ENCODE peak calls at places on chromosomes 6 and 20, in five cellular contexts. One of them, this sample, is unnamed.

GRCh38 chr6:3151705-3152104 is 5.6 kb downstream of the TUBB2A start:
- DNase-seq in HepG2: no peak
- DNase-seq in H1: no peak
- DNase-seq in K562: no peak
- DNase-seq in GM12878: no peak
- DNase-seq in this sample: no peak

GRCh38 chr6:12403946-12404647 is 113.9 kb downstream of the EDN1 start:
- DNase-seq in HepG2: no peak
- DNase-seq in H1: no peak
- DNase-seq in K562: no peak
- DNase-seq in GM12878: no peak
- DNase-seq in this sample: no peak

GRCh38 chr6:31717499-31718222 is 2.5 kb downstream of the LY6G6D start:
- DNase-seq in HepG2: peak
- DNase-seq in H1: no peak
- DNase-seq in K562: peak
- DNase-seq in GM12878: no peak
- DNase-seq in this sample: no peak

GRCh38 chr6:16698988-16699868 is 62.0 kb downstream of the ATXN1 start:
- DNase-seq in HepG2: peak
- DNase-seq in H1: no peak
- DNase-seq in K562: no peak
- DNase-seq in GM12878: no peak
- DNase-seq in this sample: no peak

GRCh38 chr6:129340983-129341382 is 369.0 kb downstream of the ARHGAP18 start:
- DNase-seq in HepG2: no peak
- DNase-seq in H1: no peak
- DNase-seq in K562: no peak
- DNase-seq in GM12878: no peak
- DNase-seq in this sample: no peak

GRCh38 chr6:43120938-43121913 is 45.1 kb downstream of the PTK7 start:
- DNase-seq in HepG2: no peak
- DNase-seq in H1: no peak
- DNase-seq in K562: no peak
- DNase-seq in GM12878: no peak
- DNase-seq in this sample: no peak

GRCh38 chr20:537983-538382 is 5.6 kb downstream of the CSNK2A1 start:
- DNase-seq in HepG2: no peak
- DNase-seq in H1: no peak
- DNase-seq in K562: no peak
- DNase-seq in GM12878: no peak
- DNase-seq in this sample: no peak

GRCh38 chr6:45377041-45377554 is 636 bp downstream of the SUPT3H start:
- DNase-seq in HepG2: peak
- DNase-seq in H1: no peak
- DNase-seq in K562: peak
- DNase-seq in GM12878: peak
- DNase-seq in this sample: no peak

GRCh38 chr20:61951695-61952533 is 113.8 kb downstream of the TAF4 start:
- DNase-seq in HepG2: no peak
- DNase-seq in H1: peak
- DNase-seq in K562: peak
- DNase-seq in GM12878: no peak
- DNase-seq in this sample: no peak

GRCh38 chr20:61949714-61950630 is 115.7 kb downstream of the TAF4 start:
- DNase-seq in HepG2: peak
- DNase-seq in H1: no peak
- DNase-seq in K562: no peak
- DNase-seq in GM12878: no peak
- DNase-seq in this sample: no peak

GRCh38 chr20:61948586-61949362 is 116.9 kb downstream of the TAF4 start:
- DNase-seq in HepG2: no peak
- DNase-seq in H1: no peak
- DNase-seq in K562: no peak
- DNase-seq in GM12878: no peak
- DNase-seq in this sample: no peak

GRCh38 chr20:61949363-61949713 is 116.3 kb downstream of the TAF4 start:
- DNase-seq in HepG2: no peak
- DNase-seq in H1: no peak
- DNase-seq in K562: no peak
- DNase-seq in GM12878: no peak
- DNase-seq in this sample: no peak

GRCh38 chr20:61950631-61951010 is 115.1 kb downstream of the TAF4 start:
- DNase-seq in HepG2: no peak
- DNase-seq in H1: no peak
- DNase-seq in K562: no peak
- DNase-seq in GM12878: no peak
- DNase-seq in this sample: no peak
- TF ChIP-seq RFX5 in HepG2: no peak
- TF ChIP-seq RFX5 in H1: no peak
- TF ChIP-seq RFX5 in K562: no peak
- TF ChIP-seq RFX5 in GM12878: no peak
- TF ChIP-seq RFX5 in this sample: no peak

GRCh38 chr6:132693478-132693877 is 20.4 kb downstream of the VNN1 start:
- DNase-seq in HepG2: no peak
- DNase-seq in H1: no peak
- DNase-seq in K562: no peak
- DNase-seq in GM12878: no peak
- DNase-seq in this sample: no peak
- TF ChIP-seq TAF1 in HepG2: no peak
- TF ChIP-seq TAF1 in H1: no peak
- TF ChIP-seq TAF1 in K562: no peak
- TF ChIP-seq TAF1 in GM12878: no peak
- TF ChIP-seq TAF1 in this sample: no peak

DNA sequence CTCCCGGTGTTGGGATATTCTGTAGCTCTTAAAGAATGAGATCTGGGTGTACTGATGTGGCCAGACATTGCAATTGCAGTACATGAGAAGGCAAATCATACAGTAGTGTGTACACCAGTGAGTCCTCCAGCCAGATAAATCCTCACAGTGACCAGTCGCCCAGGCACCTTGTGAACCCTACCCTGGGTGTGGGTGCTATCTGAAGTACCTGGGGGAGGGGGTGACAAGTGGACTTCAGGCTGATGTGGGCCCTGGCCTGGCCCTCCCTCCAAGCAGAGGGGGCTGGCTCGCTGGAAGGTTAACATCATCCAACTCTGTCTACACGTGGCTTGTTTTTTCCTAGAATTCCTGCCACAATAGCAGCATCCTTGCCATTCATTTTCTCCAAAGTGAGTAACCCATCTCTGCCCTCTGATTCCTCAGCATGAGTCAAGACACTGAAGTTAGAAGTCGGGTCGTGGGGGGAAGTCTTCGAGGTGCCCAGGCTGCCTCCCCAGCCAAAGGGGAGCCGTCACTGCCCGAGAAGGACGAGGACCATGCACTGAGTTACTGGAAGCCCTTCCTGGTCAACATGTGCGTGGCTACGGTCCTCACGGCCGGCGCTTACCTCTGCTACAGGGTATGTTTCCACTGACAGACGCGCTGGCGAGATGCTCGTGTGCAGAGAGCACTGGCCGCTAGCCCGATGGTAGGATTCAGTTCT is 70.8 kb downstream of the PTPN1 start:
- DNase-seq in HepG2: no peak
- DNase-seq in H1: no peak
- DNase-seq in K562: no peak
- DNase-seq in GM12878: no peak
- DNase-seq in this sample: no peak
- TF ChIP-seq RFX5 in HepG2: no peak
- TF ChIP-seq RFX5 in H1: no peak
- TF ChIP-seq RFX5 in K562: no peak
- TF ChIP-seq RFX5 in GM12878: no peak
- TF ChIP-seq RFX5 in this sample: no peak

DNA sequence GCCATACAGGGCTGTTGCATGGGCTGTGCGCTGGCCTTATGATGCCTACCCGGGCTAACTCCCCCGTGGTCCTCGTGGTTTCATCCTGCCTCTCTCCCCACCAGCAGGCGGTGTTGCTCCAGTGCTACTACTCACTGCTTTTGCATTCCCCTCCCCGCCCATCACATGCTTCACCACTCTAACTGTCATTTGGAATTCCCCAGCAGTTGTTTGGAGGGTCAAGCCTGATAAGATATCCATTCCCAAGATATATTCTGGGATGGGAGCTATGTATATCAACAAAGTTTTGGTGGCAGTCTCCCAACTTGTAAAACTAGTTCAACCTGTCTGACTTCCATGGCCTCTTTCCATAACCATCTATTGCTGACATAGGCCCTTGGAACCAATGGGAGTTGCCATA is 233.2 kb upstream of the SOX4 start:
- DNase-seq in HepG2: no peak
- DNase-seq in H1: no peak
- DNase-seq in K562: no peak
- DNase-seq in GM12878: no peak
- DNase-seq in this sample: no peak
- TF ChIP-seq TAF1 in HepG2: no peak
- TF ChIP-seq TAF1 in H1: no peak
- TF ChIP-seq TAF1 in K562: no peak
- TF ChIP-seq TAF1 in GM12878: no peak
- TF ChIP-seq TAF1 in this sample: no peak

GRCh38 chr20:34581341-34582189 is 23.0 kb downstream of the MAP1LC3A start:
- DNase-seq in HepG2: no peak
- DNase-seq in H1: no peak
- DNase-seq in K562: no peak
- DNase-seq in GM12878: peak
- DNase-seq in this sample: no peak

GRCh38 chr20:34582221-34582620 is 23.7 kb downstream of the MAP1LC3A start:
- DNase-seq in HepG2: no peak
- DNase-seq in H1: no peak
- DNase-seq in K562: no peak
- DNase-seq in GM12878: no peak
- DNase-seq in this sample: no peak

GRCh38 chr20:34583524-34583923 is 25.0 kb downstream of the MAP1LC3A start:
- DNase-seq in HepG2: no peak
- DNase-seq in H1: no peak
- DNase-seq in K562: no peak
- DNase-seq in GM12878: no peak
- DNase-seq in this sample: no peak

GRCh38 chr20:34585019-34585418 is 26.5 kb downstream of the MAP1LC3A start:
- DNase-seq in HepG2: no peak
- DNase-seq in H1: no peak
- DNase-seq in K562: no peak
- DNase-seq in GM12878: no peak
- DNase-seq in this sample: no peak

GRCh38 chr20:34582911-34583310 is 24.4 kb downstream of the MAP1LC3A start:
- DNase-seq in HepG2: peak
- DNase-seq in H1: no peak
- DNase-seq in K562: peak
- DNase-seq in GM12878: no peak
- DNase-seq in this sample: no peak
- TF ChIP-seq RFX5 in HepG2: no peak
- TF ChIP-seq RFX5 in H1: no peak
- TF ChIP-seq RFX5 in K562: no peak
- TF ChIP-seq RFX5 in GM12878: no peak
- TF ChIP-seq RFX5 in this sample: no peak

This sample was measured in SK-N-SH.